ENCODE peak calls at places on chromosomes 11 and 22, in four cellular contexts. N, T, I and L are unnamed samples.
A peak's percentile ranks its signal among the peaks of the same experiment; 100 is the strongest.

GRCh38 chr11:13210424-13210823 is 67.2 kb upstream of the BMAL1 start:
- DNase-seq in N (peak; percentile 75), T (no peak), I (peak; percentile 63), L (peak; percentile 81)

GRCh38 chr11:77322506-77322905 is 21.0 kb upstream of the GDPD4 start:
- DNase-seq in N (peak; percentile 62), T (no peak), I (no peak), L (no peak)

GRCh38 chr11:94885133-94885532 is 88.2 kb downstream of the CWC15 start:
- DNase-seq in N (no peak), T (no peak), I (no peak), L (peak; percentile 30)

GRCh38 chr11:75142714-75143419 is 8.0 kb upstream of the SLCO2B1 start:
- DNase-seq in N (peak; percentile 75), T (peak; percentile 65), I (peak; percentile 35), L (peak; percentile 90)

GRCh38 chr11:12674936-12675696 is 895 bp downstream of the TEAD1 start:
- DNase-seq in N (peak; percentile 43), T (no peak), I (peak; percentile 28), L (peak; percentile 49)

GRCh38 chr22:19791243-19791642 is 30.7 kb downstream of the TBX1 start:
- DNase-seq in N (no peak), T (no peak), I (no peak), L (no peak)

GRCh38 chr11:19374189-19374588 is 133.4 kb upstream of the E2F8 start:
- DNase-seq in N (peak; percentile 82), T (no peak), I (no peak), L (peak; percentile 92)

GRCh38 chr11:75784506-75784905 is 15.9 kb downstream of the DGAT2 start:
- DNase-seq in N (no peak), T (no peak), I (no peak), L (no peak)

GRCh38 chr11:64745523-64746328 is 1.8 kb upstream of the RASGRP2 start:
- DNase-seq in N (peak; percentile 76), T (peak; percentile 87), I (peak; percentile 87), L (no peak)

GRCh38 chr22:19038164-19038546 is 84.1 kb downstream of the DGCR2 start:
- DNase-seq in N (no peak), T (peak; percentile 24), I (no peak), L (no peak)

GRCh38 chr22:49197500-49197899 is 630.2 kb downstream of the BRD1 start:
- DNase-seq in N (no peak), T (no peak), I (no peak), L (no peak)

GRCh38 chr22:49963647-49964026 is 3.1 kb downstream of the PIM3 start:
- DNase-seq in N (peak; percentile 39), T (no peak), I (no peak), L (no peak)

GRCh38 chr11:60937144-60937527 is 12.9 kb downstream of the TMEM132A start:
- DNase-seq in N (no peak), T (no peak), I (no peak), L (no peak)